ENCODE peak calls at places on chromosomes 6 and 20, in ten cellular contexts. Q is NCI-H1694; F is stimulated activated CD8-positive, alpha-beta memory T cell treated with anti-CD3 and anti-CD28 coated beads, Interleukin-4, amount 100 ng/mL, for 48 hours; D is anterior cingulate cortex; N is H7; B is stimulated activated CD4-positive, alpha-beta T cell treated with anti-CD3 and anti-CD28 coated beads, Interleukin-15, amount 100 ng/mL, for 1 hour; T is activated T-cell treated with anti-CD3 and anti-CD28 coated beads, Interleukin-2, amount 50 U/mL, for 72 hours; P is fibroblast of lung; H is Right ventricle myocardium inferior; M is activated CD4-positive, CD25-positive, alpha-beta regulatory T cell treated with anti-CD3 and anti-CD28 coated beads, Interleukin-2, amount 50 U/mL, for 72 hours. C is an unnamed sample.

GRCh38 chr20:4130404-4131189 is 115.2 kb upstream of the RNF24 start:
- DNase-seq in F (peak), M (no peak), D (no peak), B (no peak), H (no peak), Q (no peak), N (no peak), P (peak), T (peak), C (no peak)

GRCh38 chr6:119066426-119067001 is 11.9 kb downstream of the FAM184A start:
- DNase-seq in Q (no peak), H (no peak), T (no peak), N (no peak), F (no peak), D (no peak), P (no peak), B (no peak), M (no peak), C (no peak)

GRCh38 chr6:166375013-166375412 is 7.7 kb downstream of the MPC1 start:
- DNase-seq in F (no peak), N (no peak), B (no peak), M (no peak), H (no peak), P (peak), Q (no peak), D (no peak), T (no peak), C (no peak)

GRCh38 chr20:36311141-36311853 is 5.2 kb downstream of the DLGAP4 start:
- DNase-seq in B (no peak), T (no peak), N (peak), H (no peak), P (peak), D (no peak), F (peak), M (no peak), Q (no peak), C (no peak)

GRCh38 chr6:53119349-53119748 is 29.3 kb downstream of the GCM1 start:
- DNase-seq in D (no peak), M (no peak), H (no peak), B (no peak), Q (no peak), T (no peak), N (no peak), P (no peak), F (no peak), C (no peak)

GRCh38 chr20:62587757-62588402 is 54.4 kb upstream of the SLCO4A1 start:
- DNase-seq in D (no peak), P (no peak), M (no peak), B (no peak), H (peak), T (peak), N (peak), Q (no peak), F (peak), C (no peak)

GRCh38 chr6:44921787-44922186 is 406.3 kb upstream of the RUNX2 start:
- DNase-seq in Q (peak), H (no peak), N (no peak), M (no peak), F (no peak), D (no peak), P (no peak), B (no peak), T (no peak), C (no peak)

GRCh38 chr6:41147917-41148316 is 6.2 kb downstream of the TREML1 start:
- DNase-seq in F (no peak), H (no peak), P (no peak), Q (no peak), B (no peak), M (no peak), T (no peak), N (no peak), D (no peak), C (no peak)

GRCh38 chr6:107743311-107743710 is 80.8 kb downstream of the SCML4 start:
- DNase-seq in B (no peak), T (no peak), Q (no peak), D (no peak), P (no peak), F (no peak), N (no peak), H (no peak), M (no peak), C (no peak)